ENCODE peak calls at places on chromosomes 13 and 19, in nine cellular contexts. E is HCT116, X is WTC11, T is endothelial cell of umbilical vein, U is A549, L is SK-N-SH, N is H1, M is K562, G is HepG2. I is an unnamed sample.

GRCh38 chr19:17406039-17406886 is 833 bp upstream of the BST2 start:
- DNase-seq in E (no peak), X (no peak), T (peak), U (no peak), L (peak), N (no peak), M (peak), G (no peak), I (peak)

GRCh38 chr13:50715402-50716146 is 127.9 kb downstream of the DLEU7 start:
- DNase-seq in E (no peak), X (no peak), T (no peak), U (no peak), L (no peak), N (no peak), M (no peak), G (no peak), I (peak)

GRCh38 chr13:43325636-43326035 is 302.2 kb downstream of the DNAJC15 start:
- DNase-seq in E (no peak), X (no peak), T (no peak), U (no peak), L (no peak), N (no peak), M (no peak), G (no peak), I (no peak)

GRCh38 chr13:41780736-41781708 is 179.9 kb downstream of the VWA8 start:
- DNase-seq in E (no peak), X (no peak), T (no peak), U (peak), L (no peak), N (no peak), M (no peak), G (no peak), I (no peak)

GRCh38 chr13:109719962-109720646 is 66.3 kb downstream of the IRS2 start:
- DNase-seq in E (no peak), X (no peak), T (no peak), U (peak), L (no peak), N (no peak), M (no peak), G (no peak), I (no peak)

GRCh38 chr13:100497394-100497793 is 91.2 kb downstream of the GGACT start:
- DNase-seq in E (no peak), X (no peak), T (peak), U (no peak), L (no peak), N (no peak), M (no peak), G (no peak), I (peak)

GRCh38 chr19:4802711-4803110 is 11.2 kb downstream of the FEM1A start:
- DNase-seq in E (no peak), X (no peak), T (no peak), U (no peak), L (no peak), N (no peak), M (no peak), G (no peak), I (no peak)

GRCh38 chr13:110634558-110634957 is 19.2 kb downstream of the NAXD start:
- DNase-seq in E (peak), X (no peak), T (no peak), U (peak), L (no peak), N (no peak), M (no peak), G (no peak), I (peak)

GRCh38 chr19:15330801-15331418 is 1.4 kb downstream of the BRD4 start:
- DNase-seq in E (no peak), X (no peak), T (peak), U (peak), L (peak), N (no peak), M (no peak), G (no peak), I (peak)

GRCh38 chr19:42325896-42326771 is 699 bp downstream of the MEGF8 start:
- DNase-seq in E (no peak), X (peak), T (no peak), U (no peak), L (peak), N (no peak), M (peak), G (no peak), I (peak)

GRCh38 chr13:49584771-49585182 is 581 bp downstream of the RCBTB1 start:
- DNase-seq in E (no peak), X (no peak), T (peak), U (no peak), L (no peak), N (no peak), M (no peak), G (no peak), I (peak)

GRCh38 chr19:688214-688613 is 7.0 kb downstream of the PRSS57 start:
- DNase-seq in E (no peak), X (no peak), T (no peak), U (no peak), L (no peak), N (no peak), M (no peak), G (no peak), I (no peak)

GRCh38 chr19:30649934-30650614 is 277.9 kb downstream of the ZNF536 start:
- DNase-seq in E (peak), X (peak), T (peak), U (peak), L (peak), N (peak), M (peak), G (peak), I (peak)

GRCh38 chr13:113061796-113062425 is 43.7 kb upstream of the F7 start:
- DNase-seq in E (no peak), X (no peak), T (no peak), U (no peak), L (no peak), N (no peak), M (no peak), G (no peak), I (peak)

GRCh38 chr19:7292950-7293794 is 1.0 kb downstream of the INSR start:
- DNase-seq in E (no peak), X (peak), T (no peak), U (no peak), L (peak), N (peak), M (no peak), G (peak), I (peak)

DNA sequence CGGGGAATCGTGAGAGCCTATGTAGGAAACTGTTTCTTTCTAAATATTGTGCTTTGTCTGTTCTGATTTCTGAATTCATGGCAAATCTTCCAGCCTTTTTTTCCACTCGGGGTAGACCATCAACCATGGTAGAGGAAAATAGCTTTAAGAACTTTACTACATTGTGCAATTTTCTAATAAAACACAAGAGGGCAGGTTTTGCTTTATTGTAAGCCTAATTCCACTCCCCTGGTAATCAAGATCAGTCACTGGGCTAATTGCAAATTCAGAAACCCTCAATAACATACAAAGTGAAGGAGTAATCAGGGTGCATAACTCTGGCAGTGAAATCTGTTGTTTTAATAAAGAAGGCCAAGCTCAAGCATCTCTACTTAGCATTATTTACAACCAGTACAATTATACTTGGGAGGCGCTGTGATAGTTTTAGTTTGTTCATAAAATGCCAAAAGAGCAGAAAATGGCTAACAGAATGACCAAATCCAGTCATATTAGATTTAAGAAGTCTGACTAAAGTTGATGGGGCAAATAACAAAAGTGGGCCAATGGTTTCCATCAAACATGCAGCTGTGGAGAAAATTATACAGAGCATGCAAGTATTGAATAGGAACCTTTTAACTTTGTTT is 43.8 kb downstream of the DCT start:
- DNase-seq in E (peak), X (no peak), T (peak), U (peak), L (peak), N (no peak), M (peak), G (peak), I (peak)
- TF ChIP-seq MAX in E (no peak), X (no peak), T (no peak), U (no peak), L (no peak), N (no peak), M (no peak), G (no peak), I (no peak)

DNA sequence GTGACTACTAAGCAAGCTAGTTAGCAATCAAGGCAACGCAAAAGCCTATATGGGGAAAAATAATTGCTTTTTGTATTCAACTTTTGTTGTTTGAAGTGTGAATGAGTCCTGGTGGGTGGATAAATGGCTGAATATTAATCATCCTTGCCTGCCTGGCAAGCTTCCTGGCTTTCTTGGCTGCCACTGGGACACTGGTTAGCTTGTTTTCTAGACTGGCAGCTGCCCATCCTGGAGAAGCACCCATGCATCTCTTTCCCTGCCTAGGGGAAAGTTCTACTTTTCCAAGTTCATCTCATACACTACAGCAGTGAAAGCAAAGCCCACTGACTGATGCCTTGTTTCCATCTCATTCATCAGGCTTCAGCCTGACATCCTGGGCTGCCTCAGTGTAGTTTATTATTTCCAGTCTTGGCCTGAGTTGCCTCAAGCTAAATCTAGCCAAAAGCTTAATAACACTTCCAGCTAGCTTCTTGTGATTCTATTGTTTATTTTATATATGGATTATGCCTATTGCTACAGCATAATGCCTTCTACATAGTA is 244.8 kb downstream of the PCDH20 start:
- DNase-seq in E (no peak), X (no peak), T (no peak), U (no peak), L (no peak), N (no peak), M (no peak), G (no peak), I (no peak)
- TF ChIP-seq MAX in E (no peak), X (no peak), T (no peak), U (no peak), L (no peak), N (no peak), M (no peak), G (no peak), I (no peak)

GRCh38 chr13:20247403-20247802 is 15.3 kb upstream of the GJB6 start:
- DNase-seq in E (no peak), X (no peak), T (no peak), U (no peak), L (no peak), N (no peak), M (no peak), G (no peak), I (no peak)
- TF ChIP-seq MAX in E (no peak), X (no peak), T (no peak), U (no peak), L (no peak), N (no peak), M (no peak), G (no peak), I (no peak)

GRCh38 chr19:20923077-20923871 is at the start of gene ZNF85:
- DNase-seq in E (peak), X (peak), T (peak), U (peak), L (peak), N (peak), M (peak), G (peak), I (peak)
- TF ChIP-seq MAX in E (no peak), X (peak), T (no peak), U (no peak), L (peak), N (no peak), M (no peak), G (peak), I (no peak)

GRCh38 chr19:48681127-48681470 is 8.3 kb upstream of the NTN5 start:
- DNase-seq in E (no peak), X (no peak), T (no peak), U (no peak), L (no peak), N (no peak), M (no peak), G (no peak), I (peak)
- TF ChIP-seq MAX in E (no peak), X (no peak), T (no peak), U (no peak), L (no peak), N (no peak), M (peak), G (no peak), I (peak)

GRCh38 chr19:18428837-18429674 is 8.9 kb downstream of the ISYNA1 start:
- DNase-seq in E (no peak), X (peak), T (peak), U (peak), L (peak), N (peak), M (peak), G (no peak), I (peak)
- TF ChIP-seq MAX in E (no peak), X (peak), T (no peak), U (no peak), L (no peak), N (no peak), M (no peak), G (no peak), I (no peak)

I was measured in NB4.